ENCODE peak calls at places on chromosomes 11 and 22, in ten cellular contexts. A is WERI-Rb-1, Q is right lobe of liver, U is OCI-LY7, M is K562, D is upper lobe of left lung, Y is coronary artery, H is fibroblast of lung, S is heart right ventricle, X is A673. B is an unnamed sample.

GRCh38 chr11:18721576-18722292 is 4.3 kb downstream of the IGSF22 start:
- DNase-seq in M (peak), H (peak), Y (no peak), U (peak), S (peak), A (peak), X (peak), Q (peak), D (peak), B (peak)

GRCh38 chr11:72631806-72632731 is 42.2 kb downstream of the PDE2A start:
- DNase-seq in X (no peak), Y (no peak), U (no peak), H (no peak), Q (no peak), M (peak), A (peak), D (no peak), S (peak), B (peak)

GRCh38 chr11:10885703-10886363 is 28.0 kb upstream of the ZBED5 start:
- DNase-seq in Q (no peak), H (peak), Y (no peak), X (no peak), M (no peak), S (peak), U (no peak), A (no peak), D (no peak), B (no peak)

GRCh38 chr11:131979364-131979763 is 608.9 kb downstream of the NTM start:
- DNase-seq in H (no peak), Y (no peak), D (no peak), A (no peak), M (no peak), Q (no peak), X (peak), U (no peak), S (no peak), B (no peak)

GRCh38 chr11:42524534-42525227 is 787.1 kb upstream of the API5 start:
- DNase-seq in Q (no peak), S (peak), M (peak), D (no peak), Y (no peak), X (peak), H (peak), U (peak), A (peak), B (peak)

GRCh38 chr22:29635734-29636357 is 32.4 kb downstream of the NF2 start:
- DNase-seq in Q (no peak), U (peak), Y (no peak), H (peak), S (no peak), A (peak), M (peak), D (no peak), X (peak), B (no peak)

GRCh38 chr11:123546515-123546914 is 107.9 kb downstream of the SCN3B start:
- DNase-seq in Q (no peak), Y (no peak), U (no peak), M (no peak), H (no peak), X (no peak), D (no peak), S (no peak), A (no peak), B (no peak)

GRCh38 chr11:45754261-45754709 is 50.7 kb upstream of the SLC35C1 start:
- DNase-seq in Q (no peak), X (peak), M (no peak), Y (no peak), D (peak), H (no peak), S (peak), A (no peak), U (no peak), B (peak)

GRCh38 chr11:44749160-44749559 is 22.4 kb downstream of the TSPAN18 start:
- DNase-seq in U (no peak), A (no peak), H (no peak), X (no peak), D (no peak), Y (no peak), Q (no peak), S (no peak), M (no peak), B (no peak)

DNA sequence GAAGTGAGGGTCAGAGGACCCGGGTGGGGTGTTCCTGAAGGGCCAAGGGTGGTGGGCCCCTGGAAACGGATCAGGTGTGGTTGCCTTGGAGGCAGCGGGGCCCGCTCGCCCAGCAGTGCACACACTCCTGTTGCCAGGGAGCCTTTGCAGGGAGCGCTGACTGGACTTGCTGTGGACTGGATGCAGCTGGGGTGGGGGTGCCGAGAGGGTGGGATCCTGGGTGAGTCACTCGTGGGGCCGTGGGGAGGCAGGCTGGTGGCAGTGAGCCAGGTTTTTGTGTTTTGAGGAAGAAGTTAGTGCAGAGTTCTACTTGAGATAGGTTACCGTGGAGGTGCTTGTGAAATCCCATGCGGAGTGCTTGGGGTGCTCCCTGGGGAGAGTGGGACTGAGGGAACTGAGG is 1.3 kb downstream of the MRPL23 start:
- DNase-seq in S (peak), X (no peak), H (no peak), M (no peak), Q (no peak), Y (no peak), D (peak), A (no peak), U (no peak), B (no peak)
- H3K4me3 ChIP-seq in S (no peak), X (no peak), H (no peak), M (no peak), Q (no peak), Y (no peak), D (no peak), A (no peak), U (no peak), B (no peak)

DNA sequence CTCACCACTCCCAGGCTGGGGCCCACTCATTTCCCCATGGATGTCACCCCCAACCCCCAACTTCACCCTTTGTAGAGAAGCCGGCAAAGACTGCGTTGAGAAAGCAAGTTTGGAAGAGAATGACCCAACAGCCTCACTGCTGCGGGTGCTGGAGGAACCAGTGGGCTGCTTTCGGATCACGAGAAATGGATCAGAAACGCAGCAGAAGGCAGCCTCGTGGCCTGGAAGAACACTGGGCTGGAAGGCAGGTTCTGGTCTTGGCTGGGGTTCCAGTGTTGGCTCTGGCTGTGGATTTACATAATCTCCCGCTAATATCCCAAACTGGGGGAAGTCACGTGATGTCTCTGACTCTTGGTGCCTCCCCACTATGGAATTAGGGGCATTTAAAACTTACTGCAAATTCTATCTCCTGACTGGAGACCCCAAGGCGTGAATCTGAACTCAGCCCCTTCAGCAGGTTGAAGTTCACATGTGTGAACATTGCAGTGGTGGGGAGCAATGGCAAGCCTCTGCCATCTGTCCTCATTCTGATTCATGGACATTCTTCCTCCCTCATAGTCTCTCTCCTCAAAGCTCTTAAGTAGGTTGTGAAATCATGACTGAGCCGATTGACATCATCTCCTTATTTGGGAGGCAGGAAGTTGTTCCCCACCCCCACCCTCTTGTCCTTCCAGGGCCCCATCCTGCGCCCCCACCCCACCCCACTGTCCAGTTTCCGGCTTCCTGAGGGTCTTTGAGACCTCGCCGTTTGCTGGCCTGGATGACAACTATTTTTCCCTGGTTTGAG is 37.0 kb upstream of the TIMP3 start:
- DNase-seq in U (no peak), X (no peak), Y (no peak), S (peak), H (peak), D (no peak), Q (no peak), A (peak), M (no peak), B (no peak)
- H3K27ac ChIP-seq in U (no peak), X (no peak), Y (no peak), S (peak), H (peak), D (peak), Q (no peak), A (peak), M (no peak), B (no peak)

GRCh38 chr11:64216879-64217278 is 9.1 kb downstream of the TRPT1 start:
- DNase-seq in X (no peak), H (no peak), M (no peak), D (no peak), Y (no peak), Q (no peak), U (no peak), A (no peak), S (no peak), B (no peak)
- TF ChIP-seq CTCF in X (peak), H (no peak), M (no peak), D (no peak), Y (no peak), Q (no peak), U (peak), A (no peak), S (no peak), B (no peak)

DNA sequence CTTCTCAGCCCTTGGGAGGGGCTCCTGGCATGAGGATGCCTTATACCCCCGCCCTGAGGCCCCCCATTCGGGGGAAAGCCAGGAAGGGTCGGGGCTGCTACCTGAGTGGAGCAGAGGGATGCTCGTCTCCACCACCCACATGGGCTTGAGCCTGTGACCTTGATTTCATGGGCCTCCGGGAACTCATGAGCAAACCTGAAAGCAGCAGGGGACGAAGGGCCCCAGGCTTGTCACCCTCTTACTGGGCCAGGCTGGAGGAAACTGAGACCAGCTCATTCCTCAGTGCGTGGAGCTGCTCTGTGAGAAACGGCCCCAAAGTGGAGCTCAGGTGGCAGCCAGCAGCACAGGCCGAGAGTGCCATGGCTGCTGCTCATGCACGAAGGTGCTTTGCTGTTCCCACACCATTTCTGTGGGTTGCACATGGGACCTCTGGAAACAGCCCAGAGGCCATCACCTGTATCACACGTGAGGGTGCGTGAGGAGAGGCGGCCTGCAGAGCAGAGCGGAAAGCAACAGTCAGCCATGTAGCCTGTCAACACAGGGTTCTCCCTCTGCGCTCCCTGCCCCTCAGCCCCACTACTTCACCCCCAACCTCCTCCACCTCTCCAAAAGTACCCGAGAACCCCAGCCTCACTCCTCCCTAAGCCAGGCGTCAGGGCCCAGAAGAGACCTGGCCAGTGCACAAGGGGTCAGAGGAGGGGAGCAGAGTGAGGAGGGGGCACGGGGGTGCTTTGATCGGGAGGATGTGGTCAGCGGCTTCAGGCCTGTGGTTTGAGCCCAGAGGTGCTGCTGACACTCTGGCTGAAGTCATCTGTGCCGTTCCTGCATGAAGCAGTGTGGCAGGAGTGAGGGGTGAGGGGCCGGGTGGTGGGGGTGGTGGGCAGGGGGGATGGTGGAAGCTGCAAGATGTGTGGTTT is 14.2 kb upstream of the IL2RB start:
- DNase-seq in D (no peak), Y (no peak), S (no peak), Q (no peak), M (no peak), A (no peak), H (no peak), X (no peak), U (no peak), B (no peak)
- H3K4me3 ChIP-seq in D (no peak), Y (no peak), S (no peak), Q (no peak), M (no peak), A (no peak), H (no peak), X (no peak), U (no peak), B (no peak)

GRCh38 chr11:68007498-68008380 is 2.4 kb upstream of the ALDH3B1 start:
- DNase-seq in H (no peak), A (no peak), S (no peak), Q (no peak), Y (no peak), X (no peak), U (no peak), M (no peak), D (no peak), B (peak)
- H3K27ac ChIP-seq in H (no peak), A (no peak), S (no peak), Q (no peak), Y (no peak), X (no peak), U (no peak), M (no peak), D (peak), B (peak)

DNA sequence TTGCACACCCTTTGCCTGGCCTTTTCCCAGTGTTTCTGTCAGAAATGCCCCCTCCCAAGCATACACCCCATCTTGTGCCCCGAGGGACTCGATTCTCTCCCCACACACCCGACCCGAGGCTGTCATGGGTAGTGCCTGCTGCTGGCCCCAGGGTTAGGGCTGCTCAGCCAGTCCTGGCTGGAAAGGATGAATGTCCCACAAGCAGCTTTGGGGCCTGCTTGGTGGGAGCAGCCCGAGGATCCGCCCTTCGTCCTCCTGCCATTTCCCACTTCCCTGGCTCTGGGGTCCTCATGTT is 55.0 kb upstream of the PRODH start:
- DNase-seq in U (no peak), D (no peak), A (no peak), Y (peak), H (no peak), S (no peak), X (no peak), M (no peak), Q (no peak), B (no peak)
- TF ChIP-seq CTCF in U (no peak), D (no peak), A (no peak), Y (no peak), H (no peak), S (no peak), X (no peak), M (no peak), Q (no peak), B (no peak)

GRCh38 chr11:122202161-122202950 is 86.3 kb upstream of the BLID start:
- DNase-seq in H (peak), M (no peak), D (no peak), S (no peak), U (no peak), A (no peak), Y (no peak), Q (no peak), X (peak), B (no peak)
- H3K4me3 ChIP-seq in H (peak), M (no peak), D (peak), S (no peak), U (no peak), A (no peak), Y (peak), Q (peak), X (peak), B (no peak)

DNA sequence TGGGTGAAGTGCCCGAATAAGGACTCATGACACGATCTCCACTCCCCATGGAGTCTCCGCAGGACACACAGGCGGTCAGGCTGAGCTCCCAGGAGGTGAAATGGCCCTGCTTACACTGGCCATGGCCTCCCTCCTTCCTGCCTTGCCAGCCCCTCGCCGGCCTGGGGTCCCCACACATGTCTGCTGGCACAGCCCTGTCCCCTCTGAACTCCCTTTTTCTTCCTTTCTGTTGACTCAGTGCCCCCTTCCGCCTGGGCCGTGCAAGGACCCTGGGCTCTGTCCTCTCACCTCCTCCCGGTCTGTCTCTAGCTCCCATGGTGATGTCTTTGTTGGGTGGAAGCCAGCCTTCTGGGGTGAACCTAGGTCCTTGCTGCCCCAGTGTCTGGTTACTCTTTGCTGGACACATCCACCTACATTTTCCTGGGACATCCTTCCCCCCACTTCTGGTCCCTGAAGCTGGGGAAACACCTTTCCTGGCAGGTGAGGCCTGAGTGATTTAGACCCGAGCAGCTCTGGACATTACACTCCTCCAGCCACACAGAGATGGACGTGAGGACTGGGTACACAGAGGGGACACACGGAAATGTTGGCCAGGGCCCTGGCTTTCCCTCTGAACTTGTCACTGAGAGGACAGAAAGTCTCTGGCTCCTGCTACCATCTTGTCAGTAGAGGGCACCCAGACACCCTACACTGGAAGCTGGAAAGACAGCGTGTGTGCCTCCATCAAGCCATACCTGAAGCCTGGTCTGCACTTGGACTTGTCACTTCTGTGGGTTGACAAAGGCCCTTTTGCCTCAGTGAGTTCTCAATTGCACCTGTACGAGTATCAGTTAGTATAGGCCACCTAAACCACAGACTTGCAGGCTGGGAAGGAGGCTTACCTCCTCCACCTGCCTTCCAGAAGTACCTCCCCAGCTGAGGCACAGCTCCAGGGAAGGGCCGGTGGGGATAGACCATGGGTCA is 864.3 kb downstream of the TBC1D22A start:
- DNase-seq in Q (no peak), X (no peak), S (no peak), A (peak), H (no peak), M (no peak), U (peak), Y (peak), D (no peak), B (no peak)
- H3K27ac ChIP-seq in Q (no peak), X (no peak), S (no peak), A (no peak), H (no peak), M (no peak), U (no peak), Y (no peak), D (no peak), B (no peak)

GRCh38 chr11:68002575-68002942 is 1.3 kb downstream of the UNC93B1 start:
- DNase-seq in Y (peak), Q (no peak), S (no peak), H (no peak), X (no peak), U (peak), A (no peak), M (no peak), D (no peak), B (no peak)
- TF ChIP-seq CTCF in Y (no peak), Q (no peak), S (no peak), H (no peak), X (no peak), U (no peak), A (no peak), M (no peak), D (no peak), B (no peak)